ENCODE peak calls at places on chromosomes 2 and 18, in five cellular contexts. A, R, B, X and H are unnamed samples.

GRCh38 chr2:183037281-183037659 is 987 bp downstream of the NCKAP1 start:
- DNase-seq in R (no peak), B (peak; percentile 34), A (no peak), X (no peak), H (no peak)

GRCh38 chr2:3628800-3629199 is 29.2 kb upstream of the ALLC start:
- DNase-seq in R (peak; percentile 72), A (no peak), X (peak; percentile 40), B (peak; percentile 9), H (no peak)

GRCh38 chr18:47953471-47953931 is 23.0 kb upstream of the SMAD2 start:
- DNase-seq in A (peak; percentile 13), X (peak; percentile 61), R (peak; percentile 68), B (peak; percentile 80), H (no peak)

GRCh38 chr2:106117882-106118684 is 76.0 kb downstream of the UXS1 start:
- DNase-seq in A (no peak), X (no peak), R (no peak), B (no peak), H (peak; percentile 10)

GRCh38 chr18:54679318-54680149 is 88.5 kb downstream of the DYNAP start:
- DNase-seq in A (peak; percentile 39), R (peak; percentile 49), B (peak; percentile 90), X (no peak), H (no peak)

GRCh38 chr18:3526421-3527354 is 76.7 kb downstream of the TGIF1 start:
- DNase-seq in R (peak; percentile 65), B (peak; percentile 79), A (no peak), X (no peak), H (no peak)

GRCh38 chr2:196328088-196328680 is 156.8 kb upstream of the STK17B start:
- DNase-seq in A (no peak), B (no peak), X (no peak), R (no peak), H (no peak)

GRCh38 chr2:241546771-241547498 is 11.6 kb upstream of the BOK start:
- DNase-seq in X (peak; percentile 23), B (peak; percentile 94), A (no peak), R (peak; percentile 78), H (peak; percentile 99)

GRCh38 chr2:191314697-191315364 is 69.6 kb downstream of the MYO1B start:
- DNase-seq in R (no peak), A (no peak), B (no peak), X (no peak), H (no peak)

GRCh38 chr2:23912054-23912453 is 14.9 kb downstream of the ATAD2B start:
- DNase-seq in X (no peak), B (no peak), R (no peak), A (no peak), H (no peak)

GRCh38 chr2:60423066-60423465 is 130.4 kb downstream of the BCL11A start:
- DNase-seq in B (no peak), X (no peak), R (peak; percentile 36), A (no peak), H (no peak)

GRCh38 chr2:42359304-42359749 is 1.7 kb downstream of the COX7A2L start:
- DNase-seq in X (no peak), R (no peak), B (no peak), A (no peak), H (no peak)

GRCh38 chr18:54416459-54416858 is 58.8 kb downstream of the C18orf54 start:
- DNase-seq in A (no peak), R (peak; percentile 4), B (peak; percentile 80), X (no peak), H (peak; percentile 7)

GRCh38 chr2:37322368-37322767 is 2.3 kb downstream of the PRKD3 start:
- DNase-seq in B (peak; percentile 69), R (no peak), A (no peak), X (no peak), H (no peak)

GRCh38 chr2:43421194-43421593 is 174.6 kb downstream of the THADA start:
- DNase-seq in B (no peak), X (no peak), A (no peak), R (no peak), H (no peak)

GRCh38 chr18:57803119-57803969 is at the start of gene ATP8B1:
- DNase-seq in R (peak; percentile 79), A (peak; percentile 98), X (peak; percentile 86), B (peak; percentile 81), H (peak; percentile 69)

GRCh38 chr2:133241231-133241575 is 327.1 kb downstream of the NCKAP5 start:
- DNase-seq in X (no peak), A (no peak), B (no peak), R (no peak), H (no peak)

GRCh38 chr2:39737661-39738060 is 41.4 kb downstream of the THUMPD2 start:
- DNase-seq in X (no peak), B (peak; percentile 88), R (peak; percentile 38), A (no peak), H (peak; percentile 78)

GRCh38 chr2:172693037-172693436 is 42.6 kb upstream of the RAPGEF4 start:
- DNase-seq in X (no peak), R (no peak), A (peak; percentile 82), B (peak; percentile 98), H (peak; percentile 82)

GRCh38 chr2:112996635-112997034 is 8.6 kb upstream of the IL36A start:
- DNase-seq in X (no peak), A (no peak), B (no peak), R (no peak), H (no peak)

GRCh38 chr2:5093056-5093455 is 599.1 kb upstream of the SOX11 start:
- DNase-seq in X (no peak), R (no peak), A (no peak), B (no peak), H (no peak)

GRCh38 chr2:70498054-70498453 is 55.6 kb downstream of the TGFA start:
- DNase-seq in A (no peak), B (no peak), X (no peak), R (peak; percentile 14), H (no peak)

GRCh38 chr2:176126929-176127768 is 2.4 kb upstream of the HOXD8 start:
- DNase-seq in B (peak; percentile 72), R (peak; percentile 82), X (no peak), A (peak; percentile 55), H (no peak)

GRCh38 chr18:23453657-23454011 is 547 bp downstream of the RIOK3 start:
- DNase-seq in X (no peak), B (peak; percentile 56), R (no peak), A (peak; percentile 15), H (no peak)

GRCh38 chr2:237222178-237222577 is 136.5 kb downstream of the COPS8 start:
- DNase-seq in B (peak; percentile 90), R (no peak), X (peak; percentile 65), A (no peak), H (peak; percentile 86)

GRCh38 chr2:157106950-157107349 is 150.6 kb upstream of the GALNT5 start:
- DNase-seq in A (no peak), B (peak; percentile 14), X (no peak), R (no peak), H (no peak)

GRCh38 chr2:138502253-138503086 is 900 bp downstream of the SPOPL start:
- DNase-seq in B (peak; percentile 14), R (peak; percentile 21), X (no peak), A (peak; percentile 32), H (no peak)

GRCh38 chr2:172095146-172095904 is 7.4 kb downstream of the DLX2 start:
- DNase-seq in B (peak; percentile 84), R (peak; percentile 80), X (peak; percentile 66), A (peak; percentile 70), H (peak; percentile 82)

GRCh38 chr2:170816499-170817246 is at the start of gene GAD1:
- DNase-seq in B (peak; percentile 50), X (peak; percentile 67), R (peak; percentile 82), A (peak; percentile 77), H (peak; percentile 48)

GRCh38 chr18:50527636-50528307 is 32.1 kb upstream of the MAPK4 start:
- DNase-seq in B (no peak), A (no peak), X (no peak), R (no peak), H (no peak)

DNA sequence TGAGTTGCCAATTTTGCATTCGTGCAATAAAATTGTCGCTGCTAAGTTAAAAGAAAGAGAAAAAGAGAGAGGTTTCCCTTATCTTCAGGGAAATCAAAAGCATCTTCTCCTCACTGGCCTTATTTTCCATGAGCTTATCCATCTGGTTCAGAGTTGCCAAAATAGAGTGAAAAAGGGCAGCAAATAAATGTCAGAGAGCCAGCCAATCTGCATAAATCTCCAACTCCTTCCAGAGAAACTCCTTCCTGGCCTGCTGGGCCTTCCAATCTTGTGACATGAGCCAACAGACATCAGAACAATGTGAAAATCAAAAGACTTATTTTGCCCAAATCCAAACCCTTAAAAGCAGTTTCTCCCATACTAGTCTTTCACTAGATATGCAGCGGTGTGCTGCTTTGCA is 28.4 kb downstream of the PAX3 start:
- DNase-seq in X (no peak), A (no peak), R (no peak), B (no peak), H (no peak)
- H3K4me1 ChIP-seq in X (peaks cover 44% of the 10 kb centered on the region), A (no peaks in the 10 kb centered on the region), R (peaks cover 53% of the 10 kb centered on the region), B (no peaks in the 10 kb centered on the region), H (no peaks in the 10 kb centered on the region)

DNA sequence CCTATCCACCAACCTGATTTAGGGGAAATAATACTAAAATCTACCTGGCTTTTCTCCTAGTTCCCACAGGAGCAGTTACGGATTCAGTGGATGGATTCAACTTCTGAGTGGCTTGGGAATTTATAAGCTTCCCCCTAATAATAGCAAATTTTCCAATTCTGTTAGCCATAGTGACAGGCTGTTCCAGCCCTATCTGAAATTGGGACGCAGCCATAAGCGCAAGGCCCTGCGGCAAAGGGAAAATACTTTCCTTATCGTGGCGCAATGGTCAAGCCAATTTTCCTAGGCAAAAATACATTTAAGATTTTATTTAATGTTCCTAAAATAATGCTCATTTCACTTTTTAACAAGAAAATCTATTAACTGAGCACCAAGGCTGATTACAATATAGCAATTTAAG is 49.7 kb downstream of the CDH2 start:
- DNase-seq in A (no peak), R (no peak), B (peak; percentile 57), X (no peak), H (no peak)
- H3K27ac ChIP-seq in A (no peak overlapping the region), R (no peak overlapping the region), B (no peak overlapping the region), X (no peak overlapping the region), H (no peak overlapping the region)

GRCh38 chr18:45838302-45839070 is 13.0 kb downstream of the SIGLEC15 start:
- DNase-seq in A (no peak), B (no peak), R (no peak), X (no peak), H (no peak)
- H3K4me1 ChIP-seq in A (peaks cover 9% of the 10 kb centered on the region), B (peaks cover 20% of the 10 kb centered on the region), R (peaks cover 15% of the 10 kb centered on the region), X (peaks cover 13% of the 10 kb centered on the region), H (peaks cover 16% of the 10 kb centered on the region)

GRCh38 chr2:47499093-47499492 is 96.1 kb downstream of the MSH2 start:
- DNase-seq in X (no peak), R (no peak), A (no peak), B (no peak), H (no peak)

GRCh38 chr2:47503481-47504070 is 100.6 kb downstream of the MSH2 start:
- DNase-seq in A (no peak), R (no peak), X (no peak), B (no peak), H (no peak)

GRCh38 chr2:47499621-47500309 is 96.8 kb downstream of the MSH2 start:
- DNase-seq in B (no peak), R (no peak), X (no peak), A (no peak), H (no peak)

GRCh38 chr2:47504174-47504810 is 101.3 kb downstream of the MSH2 start:
- DNase-seq in X (no peak), A (no peak), R (no peak), B (no peak), H (no peak)

GRCh38 chr2:47501374-47502200 is 98.6 kb downstream of the MSH2 start:
- DNase-seq in A (no peak), X (no peak), R (no peak), B (peak; percentile 47), H (peak; percentile 9)
- H3K27ac ChIP-seq in A (no peak overlapping the region), X (no peak overlapping the region), R (no peak overlapping the region), B (no peak overlapping the region), H (no peak overlapping the region)

GRCh38 chr2:164993287-164994016 is 38.1 kb upstream of the SLC38A11 start:
- DNase-seq in B (no peak), A (no peak), R (no peak), X (no peak), H (no peak)
- H3K4me1 ChIP-seq in B (no peaks in the 10 kb centered on the region), A (no peaks in the 10 kb centered on the region), R (no peaks in the 10 kb centered on the region), X (no peaks in the 10 kb centered on the region), H (peaks cover 21% of the 10 kb centered on the region)